ENCODE peak calls at places on chromosomes 5 and 9, in nine cellular contexts. A, M, V, R, Z, B, E, L and S are unnamed samples.

GRCh38 chr5:170522211-170523128 is 18.6 kb downstream of the KCNIP1 start:
- DNase-seq in A (no peak), M (peak; percentile 3), V (no peak), R (peak; percentile 20), Z (peak; percentile 76), B (no peak), E (no peak), L (no peak), S (no peak)

GRCh38 chr9:137294091-137294683 is 7.9 kb downstream of the NRARP start:
- DNase-seq in A (no peak), M (peak; percentile 58), V (peak; percentile 37), R (peak; percentile 61), Z (no peak), B (no peak), E (peak; percentile 71), L (peak; percentile 76), S (no peak)

GRCh38 chr5:154273028-154273617 is 82.6 kb downstream of the GALNT10 start:
- DNase-seq in A (no peak), M (peak; percentile 53), V (peak; percentile 29), R (peak; percentile 91), Z (peak; percentile 20), B (no peak), E (no peak), L (peak; percentile 87), S (no peak)

GRCh38 chr9:131737426-131737825 is 2.5 kb downstream of the RAPGEF1 start:
- DNase-seq in A (no peak), M (no peak), V (no peak), R (no peak), Z (no peak), B (no peak), E (no peak), L (no peak), S (no peak)

GRCh38 chr9:111598730-111599091 is 736 bp downstream of the PTGR1 start:
- DNase-seq in A (no peak), M (peak; percentile 69), V (peak; percentile 39), R (peak; percentile 62), Z (peak; percentile 34), B (no peak), E (peak; percentile 41), L (peak; percentile 52), S (no peak)

GRCh38 chr5:16970826-16971225 is 34.7 kb upstream of the MYO10 start:
- DNase-seq in A (no peak), M (peak; percentile 61), V (no peak), R (no peak), Z (no peak), B (no peak), E (no peak), L (no peak), S (no peak)

GRCh38 chr9:111891910-111892499 is 4.6 kb upstream of the UGCG start:
- DNase-seq in A (no peak), M (peak; percentile 51), V (no peak), R (no peak), Z (peak; percentile 75), B (no peak), E (peak; percentile 59), L (no peak), S (no peak)

GRCh38 chr5:65209341-65209740 is 272.4 kb downstream of the ADAMTS6 start:
- DNase-seq in A (no peak), M (peak; percentile 92), V (no peak), R (peak; percentile 86), Z (peak; percentile 78), B (no peak), E (no peak), L (peak; percentile 77), S (peak; percentile 69)

GRCh38 chr5:167644619-167645018 is 646.8 kb upstream of the WWC1 start:
- DNase-seq in A (no peak), M (peak; percentile 46), V (no peak), R (peak; percentile 55), Z (peak; percentile 34), B (no peak), E (no peak), L (peak; percentile 35), S (no peak)

GRCh38 chr9:136963751-136964150 is 11.7 kb downstream of the LCN12 start:
- DNase-seq in A (no peak), M (no peak), V (no peak), R (no peak), Z (no peak), B (no peak), E (no peak), L (no peak), S (no peak)

GRCh38 chr9:23702311-23702922 is 123.6 kb downstream of the ELAVL2 start:
- DNase-seq in A (no peak), M (no peak), V (no peak), R (no peak), Z (no peak), B (no peak), E (no peak), L (no peak), S (no peak)

GRCh38 chr9:72203205-72203803 is 54.1 kb downstream of the GDA start:
- DNase-seq in A (no peak), M (peak; percentile 25), V (no peak), R (peak; percentile 50), Z (peak; percentile 74), B (no peak), E (peak; percentile 39), L (peak; percentile 20), S (peak; percentile 47)

GRCh38 chr5:33322632-33323031 is 118.1 kb upstream of the TARS1 start:
- DNase-seq in A (no peak), M (no peak), V (no peak), R (no peak), Z (no peak), B (no peak), E (no peak), L (no peak), S (no peak)

GRCh38 chr5:76642390-76643040 is 19.3 kb upstream of the F2RL2 start:
- DNase-seq in A (no peak), M (peak; percentile 30), V (no peak), R (peak; percentile 50), Z (no peak), B (no peak), E (no peak), L (peak; percentile 29), S (no peak)

GRCh38 chr9:76887003-76887821 is 18.7 kb downstream of the PRUNE2 start:
- DNase-seq in A (no peak), M (peak; percentile 40), V (no peak), R (no peak), Z (no peak), B (no peak), E (no peak), L (no peak), S (no peak)

GRCh38 chr9:125074976-125075375 is 68.4 kb downstream of the SCAI start:
- DNase-seq in A (no peak), M (peak; percentile 34), V (no peak), R (peak; percentile 53), Z (no peak), B (no peak), E (no peak), L (peak; percentile 24), S (no peak)

GRCh38 chr5:398475-399295 is 44.3 kb upstream of the EXOC3 start:
- DNase-seq in A (peak; percentile 74), M (no peak), V (no peak), R (no peak), Z (no peak), B (peak; percentile 67), E (no peak), L (no peak), S (no peak)

GRCh38 chr5:400282-401215 is 42.4 kb upstream of the EXOC3 start:
- DNase-seq in A (peak; percentile 75), M (peak; percentile 93), V (no peak), R (no peak), Z (no peak), B (peak; percentile 44), E (peak; percentile 22), L (peak; percentile 23), S (peak; percentile 93)

GRCh38 chr5:401216-402034 is 41.6 kb upstream of the EXOC3 start:
- DNase-seq in A (peak; percentile 78), M (no peak), V (no peak), R (no peak), Z (no peak), B (peak; percentile 62), E (peak; percentile 15), L (no peak), S (no peak)

GRCh38 chr5:396715-397032 is 46.3 kb upstream of the EXOC3 start:
- DNase-seq in A (no peak), M (no peak), V (no peak), R (no peak), Z (no peak), B (peak; percentile 58), E (no peak), L (no peak), S (no peak)

GRCh38 chr5:399296-400281 is 43.4 kb upstream of the EXOC3 start:
- DNase-seq in A (peak; percentile 95), M (peak; percentile 99), V (peak; percentile 87), R (peak; percentile 82), Z (peak; percentile 51), B (peak; percentile 89), E (peak; percentile 88), L (peak; percentile 94), S (peak; percentile 88)
- TF ChIP-seq CTCF in A (no peak), M (no peak), V (no peak), R (no peak), Z (no peak), B (no peak), E (peak; percentile 42), L (no peak), S (no peak)

GRCh38 chr5:54458221-54458620 is 2.7 kb downstream of the HSPB3 start:
- DNase-seq in A (no peak), M (no peak), V (no peak), R (no peak), Z (no peak), B (no peak), E (no peak), L (no peak), S (no peak)
- TF ChIP-seq CTCF in A (no peak), M (no peak), V (no peak), R (no peak), Z (no peak), B (no peak), E (no peak), L (no peak), S (no peak)

DNA sequence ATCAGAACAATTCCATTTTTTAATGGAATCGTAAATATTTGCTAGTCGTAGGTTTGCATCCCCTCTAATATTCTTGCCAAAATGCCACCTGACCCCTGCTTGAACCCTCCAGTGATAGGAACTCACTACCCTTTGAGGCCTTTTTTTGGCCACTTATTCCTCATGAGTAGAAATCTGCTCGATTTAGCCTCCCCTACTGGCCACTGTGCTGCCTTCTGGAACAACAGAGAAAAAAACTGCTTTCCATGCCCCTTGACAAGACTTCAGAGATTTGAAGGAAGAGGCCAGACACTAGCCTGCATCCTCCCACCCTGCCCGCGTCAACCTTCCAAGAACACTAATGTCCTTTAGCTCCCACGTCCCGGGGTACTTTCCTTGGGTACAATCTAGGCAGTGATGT is 4.1 kb downstream of the CCDC69 start:
- DNase-seq in A (no peak), M (peak; percentile 31), V (no peak), R (peak; percentile 26), Z (no peak), B (no peak), E (no peak), L (no peak), S (no peak)
- TF ChIP-seq CTCF in A (no peak), M (peak; percentile 24), V (no peak), R (peak; percentile 60), Z (no peak), B (no peak), E (peak; percentile 29), L (peak; percentile 40), S (no peak)

GRCh38 chr5:174363934-174364333 is 318.4 kb downstream of the NSG2 start:
- DNase-seq in A (no peak), M (no peak), V (no peak), R (no peak), Z (no peak), B (no peak), E (no peak), L (no peak), S (no peak)

GRCh38 chr5:174362514-174362913 is 317.0 kb downstream of the NSG2 start:
- DNase-seq in A (no peak), M (no peak), V (no peak), R (no peak), Z (no peak), B (no peak), E (no peak), L (no peak), S (no peak)

GRCh38 chr5:174364676-174365075 is 319.2 kb downstream of the NSG2 start:
- DNase-seq in A (no peak), M (no peak), V (no peak), R (no peak), Z (peak; percentile 48), B (no peak), E (no peak), L (no peak), S (no peak)
- TF ChIP-seq CTCF in A (no peak), M (no peak), V (no peak), R (no peak), Z (no peak), B (no peak), E (no peak), L (no peak), S (no peak)